ENCODE peak calls at places on chromosome X, in eight cellular contexts. W, G, J, X, N, R, F and H are unnamed samples.

GRCh38 chrX:150329888-150330287 is 33.2 kb upstream of the MAMLD1 start:
- DNase-seq in W (no peak), G (no peak), J (no peak), X (no peak), N (no peak), R (no peak), F (no peak), H (peak)

GRCh38 chrX:140709421-140709846 is at the start of gene LINC00632:
- DNase-seq in W (no peak), G (no peak), J (no peak), X (no peak), N (peak), R (no peak), F (no peak), H (no peak)

GRCh38 chrX:41382699-41383645 is 49.0 kb downstream of the DDX3X start:
- DNase-seq in W (peak), G (no peak), J (peak), X (peak), N (no peak), R (peak), F (no peak), H (peak)

GRCh38 chrX:37599735-37600134 is 28.3 kb downstream of the LANCL3 start:
- DNase-seq in W (no peak), G (no peak), J (no peak), X (no peak), N (no peak), R (no peak), F (no peak), H (no peak)

GRCh38 chrX:114675365-114675764 is 91.5 kb downstream of the HTR2C start:
- DNase-seq in W (no peak), G (no peak), J (no peak), X (peak), N (no peak), R (no peak), F (no peak), H (no peak)

GRCh38 chrX:150211988-150212387 is 151.1 kb upstream of the MAMLD1 start:
- DNase-seq in W (no peak), G (no peak), J (no peak), X (peak), N (no peak), R (no peak), F (no peak), H (peak)

GRCh38 chrX:116298956-116299355 is 128.4 kb downstream of the AGTR2 start:
- DNase-seq in W (no peak), G (no peak), J (no peak), X (no peak), N (no peak), R (no peak), F (no peak), H (no peak)

GRCh38 chrX:40459576-40460158 is 121.1 kb upstream of the ATP6AP2 start:
- DNase-seq in W (no peak), G (no peak), J (no peak), X (no peak), N (peak), R (no peak), F (no peak), H (no peak)

GRCh38 chrX:103918050-103918449 is 44.4 kb upstream of the TMSB15B start:
- DNase-seq in W (peak), G (peak), J (peak), X (peak), N (peak), R (peak), F (no peak), H (peak)

GRCh38 chrX:136417806-136418205 is 69.9 kb upstream of the BRS3 start:
- DNase-seq in W (no peak), G (no peak), J (no peak), X (no peak), N (no peak), R (no peak), F (no peak), H (no peak)

GRCh38 chrX:69314436-69315348 is 149.4 kb upstream of the PJA1 start:
- DNase-seq in W (no peak), G (no peak), J (no peak), X (no peak), N (no peak), R (no peak), F (no peak), H (no peak)

GRCh38 chrX:85907316-85907715 is 140.0 kb downstream of the CHM start:
- DNase-seq in W (no peak), G (no peak), J (no peak), X (no peak), N (no peak), R (no peak), F (no peak), H (no peak)

GRCh38 chrX:112083624-112084326 is 1.2 kb upstream of the TRPC5 start:
- DNase-seq in W (no peak), G (no peak), J (no peak), X (no peak), N (no peak), R (no peak), F (no peak), H (no peak)

GRCh38 chrX:21638311-21638710 is 19.8 kb downstream of the KLHL34 start:
- DNase-seq in W (no peak), G (no peak), J (no peak), X (peak), N (no peak), R (no peak), F (no peak), H (peak)

GRCh38 chrX:153727108-153727931 is 2.7 kb downstream of the ABCD1 start:
- DNase-seq in W (no peak), G (peak), J (peak), X (peak), N (peak), R (peak), F (no peak), H (no peak)

GRCh38 chrX:24081661-24082154 is 27.0 kb downstream of the EIF2S3 start:
- DNase-seq in W (peak), G (peak), J (peak), X (peak), N (peak), R (no peak), F (peak), H (peak)

GRCh38 chrX:18410038-18410437 is 15.4 kb upstream of the CDKL5 start:
- DNase-seq in W (no peak), G (no peak), J (peak), X (peak), N (no peak), R (no peak), F (no peak), H (peak)

GRCh38 chrX:2629316-2630168 is 61.6 kb upstream of the CD99 start:
- DNase-seq in W (no peak), G (peak), J (no peak), X (no peak), N (no peak), R (no peak), F (no peak), H (no peak)

GRCh38 chrX:79477691-79478090 is 110.6 kb upstream of the ITM2A start:
- DNase-seq in W (no peak), G (no peak), J (no peak), X (no peak), N (no peak), R (no peak), F (no peak), H (no peak)

GRCh38 chrX:151151668-151152267 is 24.6 kb upstream of the GPR50 start:
- DNase-seq in W (no peak), G (peak), J (peak), X (peak), N (peak), R (peak), F (no peak), H (peak)